ENCODE peak calls at places on chromosomes 7 and 10, in eight cellular contexts. S is hepatocyte; R is adipocyte; W is stimulated activated CD8-positive, alpha-beta memory T cell treated with anti-CD3 and anti-CD28 coated beads, Interleukin-4, amount 100 ng/mL, for 1 hour; O is Right ventricle myocardium superior; Q is A549; M is stimulated activated naive CD8-positive, alpha-beta T cell treated with anti-CD3 and anti-CD28 coated beads, Interleukin-15, Interleukin-2, amounts not matched to agents 100 U/mL and 50 U/mL, for 24 hours; C is ELF-1. U is an unnamed sample.

GRCh38 chr7:149850007-149850594 is 11.9 kb downstream of the ZNF862 start:
- DNase-seq in S (no peak), R (no peak), W (no peak), O (no peak), Q (no peak), M (no peak), C (no peak), U (no peak)

GRCh38 chr7:123608991-123609882 is 7.6 kb downstream of the ASB15 start:
- DNase-seq in S (no peak), R (no peak), W (no peak), O (no peak), Q (no peak), M (no peak), C (no peak), U (no peak)

GRCh38 chr10:43424431-43424830 is 12.5 kb upstream of the ZNF487 start:
- DNase-seq in S (no peak), R (peak), W (no peak), O (no peak), Q (no peak), M (no peak), C (no peak), U (no peak)

GRCh38 chr10:46296629-46297275 is 10.0 kb downstream of the ANTXRL start:
- DNase-seq in S (no peak), R (no peak), W (no peak), O (no peak), Q (no peak), M (no peak), C (no peak), U (no peak)

GRCh38 chr10:87579563-87579962 is 74.9 kb downstream of the MINPP1 start:
- DNase-seq in S (no peak), R (peak), W (no peak), O (no peak), Q (no peak), M (no peak), C (no peak), U (no peak)

GRCh38 chr7:20786779-20787651 is at the start of gene SP8:
- DNase-seq in S (peak), R (peak), W (no peak), O (no peak), Q (no peak), M (no peak), C (peak), U (no peak)

GRCh38 chr7:127578036-127578684 is 7.2 kb downstream of the GCC1 start:
- DNase-seq in S (no peak), R (peak), W (no peak), O (peak), Q (peak), M (no peak), C (no peak), U (no peak)

GRCh38 chr10:4839353-4839752 is 13.3 kb downstream of the AKR1E2 start:
- DNase-seq in S (no peak), R (no peak), W (no peak), O (no peak), Q (peak), M (no peak), C (no peak), U (no peak)

GRCh38 chr10:62166331-62167154 is 102.1 kb downstream of the RTKN2 start:
- DNase-seq in S (no peak), R (peak), W (no peak), O (peak), Q (peak), M (no peak), C (no peak), U (no peak)

GRCh38 chr7:24820730-24821044 is 63.4 kb upstream of the GSDME start:
- DNase-seq in S (peak), R (peak), W (no peak), O (no peak), Q (peak), M (no peak), C (no peak), U (peak)

U was measured in T1000.